ENCODE peak calls at places on chromosomes 7 and 10, in eight cellular contexts. S is HCEC 1CT; Y is activated CD8-positive, alpha-beta memory T cell treated with anti-CD3 and anti-CD28 coated beads, Interleukin-2, amount 50 U/mL, for 48 hours; B is H7; R is stimulated activated CD4-positive, alpha-beta T cell treated with anti-CD3 and anti-CD28 coated beads, Interleukin-1b, Interleukin-23, amount 100 ng/mL, for 24 hours; C is CD8-positive, alpha-beta memory T cell; T is GM18507; Q is T-cell. A is an unnamed sample.

GRCh38 chr7:98681496-98681895 is 64.4 kb downstream of the NPTX2 start:
- DNase-seq in C (no peak), B (no peak), Y (no peak), T (no peak), S (no peak), R (no peak), Q (no peak), A (no peak)

GRCh38 chr10:23001901-23002516 is 74.2 kb downstream of the ARMC3 start:
- DNase-seq in S (no peak), C (no peak), Q (no peak), Y (no peak), R (no peak), T (no peak), B (peak; percentile 60), A (no peak)

GRCh38 chr7:107186242-107186641 is 17.4 kb downstream of the HBP1 start:
- DNase-seq in B (no peak), C (no peak), Q (no peak), R (no peak), Y (no peak), T (no peak), S (no peak), A (no peak)

GRCh38 chr7:112882022-112882421 is 91.8 kb upstream of the TMEM168 start:
- DNase-seq in Y (no peak), T (no peak), B (no peak), R (no peak), C (no peak), Q (no peak), S (no peak), A (no peak)

GRCh38 chr7:46725838-46726237 is 804.8 kb upstream of the IGFBP3 start:
- DNase-seq in C (no peak), Y (no peak), B (no peak), Q (no peak), T (no peak), R (no peak), S (peak; percentile 31), A (no peak)

GRCh38 chr7:424961-425793 is 94.5 kb downstream of the PDGFA start:
- DNase-seq in T (no peak), B (peak; percentile 67), R (no peak), S (no peak), Y (no peak), Q (no peak), C (no peak), A (no peak)

GRCh38 chr10:114359953-114360345 is 44.4 kb downstream of the AFAP1L2 start:
- DNase-seq in S (no peak), B (no peak), R (no peak), T (no peak), Y (no peak), Q (no peak), C (no peak), A (no peak)

GRCh38 chr7:80918406-80918805 is 445 bp downstream of the SEMA3C start:
- DNase-seq in T (no peak), Y (no peak), Q (no peak), B (no peak), S (peak; percentile 14), R (no peak), C (no peak), A (no peak)

GRCh38 chr7:46486264-46487206 is 565.5 kb upstream of the IGFBP3 start:
- DNase-seq in S (peak; percentile 93), B (no peak), T (no peak), C (no peak), R (no peak), Y (no peak), Q (no peak), A (no peak)

GRCh38 chr7:74505426-74506328 is 52.0 kb downstream of the GTF2IRD1 start:
- DNase-seq in B (peak; percentile 60), Q (no peak), Y (no peak), R (no peak), C (no peak), S (no peak), T (no peak), A (no peak)

GRCh38 chr7:11193131-11193867 is 219.6 kb downstream of the PHF14 start:
- DNase-seq in Q (no peak), C (no peak), T (no peak), Y (no peak), S (no peak), B (peak; percentile 37), R (no peak), A (no peak)

GRCh38 chr7:151866028-151866427 is 10.9 kb downstream of the PRKAG2 start:
- DNase-seq in R (no peak), B (no peak), T (no peak), Q (no peak), Y (no peak), S (no peak), C (no peak), A (peak; percentile 31)

GRCh38 chr10:60135020-60135419 is 228.7 kb upstream of the CCDC6 start:
- DNase-seq in B (no peak), C (no peak), Q (no peak), R (no peak), Y (no peak), T (no peak), S (no peak), A (no peak)

GRCh38 chr7:23696916-23697441 is 13.0 kb upstream of the STK31 start:
- DNase-seq in B (peak; percentile 82), R (peak; percentile 23), S (peak; percentile 42), Y (peak; percentile 80), Q (peak; percentile 16), C (peak; percentile 27), T (no peak), A (peak; percentile 67)

GRCh38 chr7:157830331-157830730 is 493.5 kb downstream of the DNAJB6 start:
- DNase-seq in B (no peak), Q (no peak), R (no peak), T (no peak), S (no peak), Y (no peak), C (no peak), A (no peak)

GRCh38 chr10:50635286-50635685 is 11.5 kb upstream of the SGMS1 start:
- DNase-seq in Q (no peak), B (no peak), C (no peak), R (no peak), T (no peak), S (peak; percentile 71), Y (no peak), A (no peak)

GRCh38 chr7:151541709-151542499 is 22.2 kb upstream of the RHEB start:
- DNase-seq in B (peak; percentile 30), R (no peak), T (no peak), C (no peak), S (no peak), Y (no peak), Q (no peak), A (no peak)

GRCh38 chr10:123996302-123996701 is 97.1 kb downstream of the CHST15 start:
- DNase-seq in Q (no peak), Y (peak; percentile 33), B (no peak), S (no peak), R (no peak), C (no peak), T (no peak), A (no peak)

GRCh38 chr10:79404690-79405131 is 40.7 kb downstream of the ZCCHC24 start:
- DNase-seq in C (no peak), R (no peak), Y (no peak), Q (no peak), T (no peak), B (no peak), S (no peak), A (no peak)

GRCh38 chr7:136114966-136115762 is 138.0 kb upstream of the MTPN start:
- DNase-seq in R (peak; percentile 29), Y (peak; percentile 73), B (peak; percentile 52), T (peak; percentile 23), C (peak; percentile 1), S (peak; percentile 33), Q (no peak), A (peak; percentile 31)

A was measured in naive thymus-derived CD8-positive, alpha-beta T cell.